ENCODE peak calls at places on chromosome 1, in ten cellular contexts. One of them, this sample, is unnamed.

GRCh38 chr1:99579691-99580171 is 66.2 kb upstream of the PALMD start:
- DNase-seq in activated CD4-positive, alpha-beta T cell treated with anti-CD3 and anti-CD28 coated beads for 1 hour: no peak
- DNase-seq in H54: no peak
- DNase-seq in naive thymus-derived CD4-positive, alpha-beta T cell: no peak
- DNase-seq in stromal cell of bone marrow: peak
- DNase-seq in iris pigment epithelial cell: no peak
- DNase-seq in HT-29: no peak
- DNase-seq in HTR-8/SVneo: no peak
- DNase-seq in activated naive CD4-positive, alpha-beta T cell treated with anti-CD3 and anti-CD28 coated beads, Interleukin-2, amount 50 U/mL, for 16 hours: no peak
- DNase-seq in stimulated activated CD4-positive, alpha-beta T cell treated with anti-CD3 and anti-CD28 coated beads, Interleukin-1b, Interleukin-23, amount 100 ng/mL, for 24 hours: no peak
- DNase-seq in this sample: no peak

GRCh38 chr1:48498096-48498791 is 26.2 kb upstream of the SPATA6 start:
- DNase-seq in activated naive CD4-positive, alpha-beta T cell treated with anti-CD3 and anti-CD28 coated beads, Interleukin-2, amount 50 U/mL, for 16 hours: peak
- DNase-seq in iris pigment epithelial cell: peak
- DNase-seq in stromal cell of bone marrow: peak
- DNase-seq in naive thymus-derived CD4-positive, alpha-beta T cell: peak
- DNase-seq in stimulated activated CD4-positive, alpha-beta T cell treated with anti-CD3 and anti-CD28 coated beads, Interleukin-1b, Interleukin-23, amount 100 ng/mL, for 24 hours: peak
- DNase-seq in activated CD4-positive, alpha-beta T cell treated with anti-CD3 and anti-CD28 coated beads for 1 hour: peak
- DNase-seq in HT-29: peak
- DNase-seq in H54: peak
- DNase-seq in HTR-8/SVneo: peak
- DNase-seq in this sample: peak

GRCh38 chr1:112727716-112728115 is 12.6 kb upstream of the PPM1J start:
- DNase-seq in stromal cell of bone marrow: no peak
- DNase-seq in H54: peak
- DNase-seq in activated CD4-positive, alpha-beta T cell treated with anti-CD3 and anti-CD28 coated beads for 1 hour: no peak
- DNase-seq in iris pigment epithelial cell: no peak
- DNase-seq in activated naive CD4-positive, alpha-beta T cell treated with anti-CD3 and anti-CD28 coated beads, Interleukin-2, amount 50 U/mL, for 16 hours: no peak
- DNase-seq in HTR-8/SVneo: no peak
- DNase-seq in HT-29: no peak
- DNase-seq in naive thymus-derived CD4-positive, alpha-beta T cell: no peak
- DNase-seq in stimulated activated CD4-positive, alpha-beta T cell treated with anti-CD3 and anti-CD28 coated beads, Interleukin-1b, Interleukin-23, amount 100 ng/mL, for 24 hours: no peak
- DNase-seq in this sample: no peak

GRCh38 chr1:45954401-45954847 is 151.0 kb downstream of the MAST2 start:
- DNase-seq in naive thymus-derived CD4-positive, alpha-beta T cell: no peak
- DNase-seq in stimulated activated CD4-positive, alpha-beta T cell treated with anti-CD3 and anti-CD28 coated beads, Interleukin-1b, Interleukin-23, amount 100 ng/mL, for 24 hours: no peak
- DNase-seq in HT-29: peak
- DNase-seq in H54: no peak
- DNase-seq in activated naive CD4-positive, alpha-beta T cell treated with anti-CD3 and anti-CD28 coated beads, Interleukin-2, amount 50 U/mL, for 16 hours: no peak
- DNase-seq in iris pigment epithelial cell: peak
- DNase-seq in HTR-8/SVneo: no peak
- DNase-seq in activated CD4-positive, alpha-beta T cell treated with anti-CD3 and anti-CD28 coated beads for 1 hour: no peak
- DNase-seq in stromal cell of bone marrow: peak
- DNase-seq in this sample: no peak

GRCh38 chr1:172002725-172003345 is 161.5 kb downstream of the DNM3 start:
- DNase-seq in stimulated activated CD4-positive, alpha-beta T cell treated with anti-CD3 and anti-CD28 coated beads, Interleukin-1b, Interleukin-23, amount 100 ng/mL, for 24 hours: no peak
- DNase-seq in activated CD4-positive, alpha-beta T cell treated with anti-CD3 and anti-CD28 coated beads for 1 hour: no peak
- DNase-seq in activated naive CD4-positive, alpha-beta T cell treated with anti-CD3 and anti-CD28 coated beads, Interleukin-2, amount 50 U/mL, for 16 hours: no peak
- DNase-seq in stromal cell of bone marrow: peak
- DNase-seq in H54: no peak
- DNase-seq in HT-29: peak
- DNase-seq in HTR-8/SVneo: peak
- DNase-seq in naive thymus-derived CD4-positive, alpha-beta T cell: peak
- DNase-seq in iris pigment epithelial cell: peak
- DNase-seq in this sample: peak

GRCh38 chr1:154987326-154987725 is 4.2 kb downstream of the FLAD1 start:
- DNase-seq in H54: no peak
- DNase-seq in naive thymus-derived CD4-positive, alpha-beta T cell: no peak
- DNase-seq in activated naive CD4-positive, alpha-beta T cell treated with anti-CD3 and anti-CD28 coated beads, Interleukin-2, amount 50 U/mL, for 16 hours: no peak
- DNase-seq in HTR-8/SVneo: no peak
- DNase-seq in HT-29: no peak
- DNase-seq in stimulated activated CD4-positive, alpha-beta T cell treated with anti-CD3 and anti-CD28 coated beads, Interleukin-1b, Interleukin-23, amount 100 ng/mL, for 24 hours: no peak
- DNase-seq in activated CD4-positive, alpha-beta T cell treated with anti-CD3 and anti-CD28 coated beads for 1 hour: no peak
- DNase-seq in iris pigment epithelial cell: peak
- DNase-seq in stromal cell of bone marrow: no peak
- DNase-seq in this sample: no peak

GRCh38 chr1:237324226-237324625 is 282.2 kb downstream of the RYR2 start:
- DNase-seq in H54: no peak
- DNase-seq in naive thymus-derived CD4-positive, alpha-beta T cell: no peak
- DNase-seq in HT-29: no peak
- DNase-seq in activated CD4-positive, alpha-beta T cell treated with anti-CD3 and anti-CD28 coated beads for 1 hour: no peak
- DNase-seq in activated naive CD4-positive, alpha-beta T cell treated with anti-CD3 and anti-CD28 coated beads, Interleukin-2, amount 50 U/mL, for 16 hours: no peak
- DNase-seq in HTR-8/SVneo: no peak
- DNase-seq in stromal cell of bone marrow: no peak
- DNase-seq in iris pigment epithelial cell: no peak
- DNase-seq in stimulated activated CD4-positive, alpha-beta T cell treated with anti-CD3 and anti-CD28 coated beads, Interleukin-1b, Interleukin-23, amount 100 ng/mL, for 24 hours: no peak
- DNase-seq in this sample: no peak

GRCh38 chr1:15341634-15342375 is 67.9 kb upstream of the EFHD2 start:
- DNase-seq in stromal cell of bone marrow: no peak
- DNase-seq in H54: no peak
- DNase-seq in stimulated activated CD4-positive, alpha-beta T cell treated with anti-CD3 and anti-CD28 coated beads, Interleukin-1b, Interleukin-23, amount 100 ng/mL, for 24 hours: no peak
- DNase-seq in HTR-8/SVneo: peak
- DNase-seq in iris pigment epithelial cell: peak
- DNase-seq in naive thymus-derived CD4-positive, alpha-beta T cell: no peak
- DNase-seq in activated naive CD4-positive, alpha-beta T cell treated with anti-CD3 and anti-CD28 coated beads, Interleukin-2, amount 50 U/mL, for 16 hours: no peak
- DNase-seq in activated CD4-positive, alpha-beta T cell treated with anti-CD3 and anti-CD28 coated beads for 1 hour: no peak
- DNase-seq in HT-29: peak
- DNase-seq in this sample: no peak

GRCh38 chr1:226627050-226627755 is 78.6 kb downstream of the STUM start:
- DNase-seq in HT-29: no peak
- DNase-seq in activated CD4-positive, alpha-beta T cell treated with anti-CD3 and anti-CD28 coated beads for 1 hour: no peak
- DNase-seq in iris pigment epithelial cell: no peak
- DNase-seq in stromal cell of bone marrow: no peak
- DNase-seq in naive thymus-derived CD4-positive, alpha-beta T cell: no peak
- DNase-seq in activated naive CD4-positive, alpha-beta T cell treated with anti-CD3 and anti-CD28 coated beads, Interleukin-2, amount 50 U/mL, for 16 hours: no peak
- DNase-seq in stimulated activated CD4-positive, alpha-beta T cell treated with anti-CD3 and anti-CD28 coated beads, Interleukin-1b, Interleukin-23, amount 100 ng/mL, for 24 hours: no peak
- DNase-seq in HTR-8/SVneo: no peak
- DNase-seq in H54: no peak
- DNase-seq in this sample: no peak

GRCh38 chr1:92822907-92823306 is 8.9 kb upstream of the RPL5 start:
- DNase-seq in HTR-8/SVneo: no peak
- DNase-seq in HT-29: no peak
- DNase-seq in stimulated activated CD4-positive, alpha-beta T cell treated with anti-CD3 and anti-CD28 coated beads, Interleukin-1b, Interleukin-23, amount 100 ng/mL, for 24 hours: no peak
- DNase-seq in naive thymus-derived CD4-positive, alpha-beta T cell: no peak
- DNase-seq in iris pigment epithelial cell: peak
- DNase-seq in stromal cell of bone marrow: no peak
- DNase-seq in activated naive CD4-positive, alpha-beta T cell treated with anti-CD3 and anti-CD28 coated beads, Interleukin-2, amount 50 U/mL, for 16 hours: no peak
- DNase-seq in activated CD4-positive, alpha-beta T cell treated with anti-CD3 and anti-CD28 coated beads for 1 hour: no peak
- DNase-seq in H54: no peak
- DNase-seq in this sample: no peak

This sample was measured in CD4-positive, CD25-positive, alpha-beta regulatory T cell.